ENCODE peak calls at places on chromosomes 7 and 10, in seven cellular contexts. B is upper lobe of left lung, S is SK-N-SH, L is endothelial cell of umbilical vein, V is H1, U is breast epithelium, J is GM23338. H is an unnamed sample. For H3K4me1, the result is how much of the 10 kb centered on the place peaks cover.

GRCh38 chr7:29839302-29839701 is 33.0 kb downstream of the WIPF3 start:
- DNase-seq in B (no peak), L (no peak), J (no peak), V (no peak), U (no peak), S (peak), H (no peak)

GRCh38 chr7:157547611-157548010 is 210.8 kb downstream of the DNAJB6 start:
- DNase-seq in V (no peak), U (no peak), S (no peak), L (no peak), B (no peak), J (no peak), H (no peak)

GRCh38 chr7:46386428-46387399 is 465.6 kb upstream of the IGFBP3 start:
- DNase-seq in V (no peak), S (no peak), L (no peak), J (no peak), U (no peak), B (no peak), H (no peak)

GRCh38 chr10:74000892-74001669 is 3.2 kb downstream of the VCL start:
- DNase-seq in L (no peak), S (no peak), U (no peak), V (no peak), B (no peak), J (no peak), H (no peak)

GRCh38 chr10:80924063-80924952 is 386.6 kb downstream of the SH2D4B start:
- DNase-seq in S (peak), B (peak), V (peak), J (peak), L (peak), U (no peak), H (peak)

GRCh38 chr10:112754001-112754411 is 196.0 kb upstream of the TCF7L2 start:
- DNase-seq in L (peak), V (no peak), B (no peak), J (no peak), S (no peak), U (no peak), H (no peak)

GRCh38 chr10:30974773-30975386 is 56.8 kb downstream of the ZNF438 start:
- DNase-seq in J (no peak), L (no peak), B (no peak), U (no peak), S (no peak), V (no peak), H (no peak)

GRCh38 chr7:102273749-102274712 is 12.6 kb upstream of the SH2B2 start:
- DNase-seq in U (no peak), S (no peak), B (no peak), V (no peak), J (no peak), L (no peak), H (no peak)

GRCh38 chr7:112286294-112287086 is 80.0 kb downstream of the ZNF277 start:
- DNase-seq in V (no peak), B (no peak), J (no peak), L (peak), U (no peak), S (peak), H (no peak)

GRCh38 chr10:49167629-49168540 is 20.3 kb downstream of the TMEM273 start:
- DNase-seq in L (no peak), J (no peak), V (no peak), S (no peak), U (no peak), B (no peak), H (no peak)

GRCh38 chr10:22317771-22318565 is 1.8 kb downstream of the COMMD3 start:
- DNase-seq in J (peak), S (no peak), B (no peak), V (no peak), U (no peak), L (no peak), H (no peak)

GRCh38 chr7:15839415-15840100 is 153.1 kb upstream of the MEOX2 start:
- DNase-seq in U (no peak), V (peak), S (peak), B (no peak), L (peak), J (peak), H (no peak)

GRCh38 chr7:45174966-45175765 is 17.6 kb downstream of the RAMP3 start:
- DNase-seq in S (no peak), B (no peak), U (no peak), L (no peak), J (no peak), V (no peak), H (no peak)

GRCh38 chr10:68043030-68043429 is 32.1 kb downstream of the HERC4 start:
- DNase-seq in B (no peak), J (no peak), U (no peak), L (no peak), S (no peak), V (no peak), H (no peak)

GRCh38 chr7:123871998-123872867 is 27.3 kb downstream of the HYAL4 start:
- DNase-seq in V (peak), L (peak), S (peak), J (peak), B (peak), U (no peak), H (peak)

GRCh38 chr10:8034666-8035640 is 19.5 kb upstream of the GATA3 start:
- DNase-seq in U (no peak), S (peak), V (peak), J (peak), B (no peak), L (no peak), H (no peak)

GRCh38 chr10:130801276-130801675 is 510.2 kb downstream of the TCERG1L start:
- DNase-seq in B (no peak), V (no peak), L (no peak), U (no peak), S (no peak), J (no peak), H (no peak)

GRCh38 chr10:95170790-95171189 is 23.2 kb upstream of the ACSM6 start:
- DNase-seq in J (no peak), S (no peak), B (no peak), L (no peak), U (no peak), V (no peak), H (no peak)

GRCh38 chr10:21526184-21526951 is 886 bp upstream of the SKIDA1 start:
- DNase-seq in B (peak), J (peak), L (peak), S (peak), U (peak), V (peak), H (peak)

GRCh38 chr10:52639652-52640051 is 132.9 kb downstream of the MBL2 start:
- DNase-seq in V (no peak), L (no peak), U (no peak), J (no peak), S (peak), B (no peak), H (no peak)

GRCh38 chr7:150357277-150357676 is 11.3 kb upstream of the REPIN1 start:
- DNase-seq in B (no peak), U (no peak), J (no peak), S (no peak), V (no peak), L (no peak), H (no peak)

GRCh38 chr10:34854147-34854601 is 39.1 kb upstream of the PARD3 start:
- DNase-seq in L (peak), S (no peak), V (no peak), U (no peak), B (no peak), J (no peak), H (peak)

GRCh38 chr10:55628260-55628701 is 732.8 kb downstream of the ZWINT start:
- DNase-seq in B (no peak), V (peak), J (peak), U (no peak), L (no peak), S (peak), H (no peak)

GRCh38 chr7:28078036-28078901 is 102.3 kb downstream of the JAZF1 start:
- DNase-seq in S (peak), U (no peak), B (peak), J (peak), V (no peak), L (peak), H (no peak)

GRCh38 chr7:98211676-98212531 is 665 bp downstream of the BHLHA15 start:
- DNase-seq in J (peak), L (no peak), V (peak), B (peak), U (no peak), S (peak), H (no peak)

GRCh38 chr7:17021205-17021604 is 139.4 kb upstream of the AGR3 start:
- DNase-seq in J (no peak), U (peak), V (no peak), L (no peak), B (no peak), S (no peak), H (peak)

GRCh38 chr7:91776166-91776565 is 104.3 kb downstream of the MTERF1 start:
- DNase-seq in S (no peak), J (no peak), L (no peak), B (no peak), V (no peak), U (no peak), H (no peak)

GRCh38 chr10:5588603-5589002 is 63.8 kb downstream of the CALML3 start:
- DNase-seq in L (no peak), U (no peak), B (no peak), J (no peak), S (no peak), V (no peak), H (no peak)
- H3K4me1 ChIP-seq in L (under half), U (under half), B (under half), J (under half), S (under half), V (under half), H (under half)

DNA sequence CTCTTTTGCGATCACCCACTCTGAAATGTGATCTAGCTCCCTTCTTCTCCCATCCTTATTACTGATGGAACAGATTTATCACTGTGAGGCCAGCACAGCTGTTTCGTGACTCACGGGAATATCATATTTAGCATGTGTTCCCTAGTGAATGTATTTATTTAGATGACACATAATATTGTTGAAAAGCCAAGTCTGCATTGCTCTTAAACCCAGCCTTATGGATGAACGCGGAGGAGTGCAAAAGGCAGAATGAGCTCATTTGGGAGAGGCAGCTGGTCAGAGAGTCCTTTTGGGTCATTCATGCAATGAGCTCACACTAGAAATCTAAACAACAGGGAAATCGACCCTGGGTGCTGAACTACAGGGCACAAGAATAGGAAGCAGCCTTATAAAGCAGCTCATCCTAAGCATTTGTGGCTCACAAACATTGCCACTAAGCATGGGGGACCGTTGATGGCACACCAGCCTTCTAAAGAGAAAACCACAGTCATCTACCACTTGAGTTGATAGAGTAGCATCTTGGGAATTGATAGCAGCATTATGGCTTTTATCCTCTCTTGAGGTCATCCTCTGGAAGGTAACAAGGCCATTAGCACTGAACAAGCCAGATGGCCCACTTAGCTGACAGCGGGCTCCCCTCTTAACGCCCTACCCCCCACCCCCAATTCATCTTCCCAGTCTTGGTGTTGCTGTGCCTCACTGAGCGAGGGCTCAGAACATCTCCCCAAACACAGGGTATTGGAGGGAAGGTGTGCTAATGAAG is 32.9 kb upstream of the SDK1 start:
- DNase-seq in L (no peak), B (no peak), J (no peak), V (no peak), S (no peak), U (no peak), H (no peak)
- TF ChIP-seq POLR2AphosphoS5 in L (no peak), B (no peak), J (no peak), V (no peak), S (no peak), U (no peak), H (no peak)

DNA sequence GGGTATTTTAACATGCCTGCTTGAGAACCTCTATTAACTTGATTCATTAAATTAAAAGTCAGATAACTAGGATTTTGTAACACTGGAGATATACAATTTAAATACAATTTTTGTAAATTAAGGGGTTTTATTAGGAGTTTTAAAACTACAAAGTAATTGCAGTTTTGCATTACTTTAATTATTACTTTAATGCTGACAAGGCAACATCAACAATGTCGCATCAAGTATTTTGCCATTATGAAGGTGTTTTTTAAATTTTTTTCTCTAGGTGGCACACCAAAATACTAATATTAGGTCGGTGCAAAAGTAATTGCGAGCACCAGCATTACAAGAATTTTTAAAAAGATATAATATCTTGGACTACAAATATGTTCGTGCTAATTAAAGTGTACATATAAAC is 513.4 kb downstream of the ANKRD7 start:
- DNase-seq in V (no peak), U (no peak), B (no peak), S (no peak), J (no peak), L (no peak), H (no peak)
- H3K4me1 ChIP-seq in V (under half), U (under half), B (under half), S (under half), J (under half), L (under half), H (under half)

GRCh38 chr7:42198974-42199668 is 37.9 kb downstream of the GLI3 start:
- DNase-seq in U (no peak), J (no peak), V (no peak), B (no peak), S (no peak), L (no peak), H (no peak)
- TF ChIP-seq POLR2AphosphoS5 in U (no peak), J (no peak), V (no peak), B (no peak), S (no peak), L (no peak), H (no peak)

GRCh38 chr7:74027124-74027682 is 770 bp upstream of the ELN start:
- DNase-seq in B (no peak), V (no peak), S (peak), J (no peak), L (no peak), U (no peak), H (no peak)
- H3K4me1 ChIP-seq in B (half or more), V (under half), S (under half), J (under half), L (under half), U (under half), H (under half)

GRCh38 chr7:130923930-130924329 is 189.9 kb upstream of the KLF14 start:
- DNase-seq in L (no peak), V (peak), J (no peak), B (no peak), S (no peak), U (no peak), H (no peak)
- TF ChIP-seq POLR2AphosphoS5 in L (no peak), V (no peak), J (no peak), B (no peak), S (no peak), U (no peak), H (no peak)

GRCh38 chr10:33277135-33277536 is 57.3 kb downstream of the NRP1 start:
- DNase-seq in V (no peak), B (peak), U (no peak), J (no peak), S (peak), L (peak), H (no peak)
- H3K4me1 ChIP-seq in V (under half), B (under half), U (under half), J (under half), S (half or more), L (half or more), H (under half)

GRCh38 chr10:127888526-127889312 is 4.0 kb downstream of the CLRN3 start:
- DNase-seq in B (no peak), S (no peak), U (no peak), J (no peak), L (no peak), V (peak), H (no peak)
- TF ChIP-seq POLR2AphosphoS5 in B (no peak), S (no peak), U (no peak), J (no peak), L (no peak), V (no peak), H (no peak)

GRCh38 chr7:128029405-128029995 is 1.7 kb downstream of the LRRC4 start:
- DNase-seq in L (no peak), U (no peak), B (no peak), J (no peak), S (no peak), V (no peak), H (no peak)

GRCh38 chr7:128025380-128025779 is 5.9 kb downstream of the LRRC4 start:
- DNase-seq in B (no peak), V (no peak), L (no peak), J (no peak), S (no peak), U (no peak), H (no peak)

GRCh38 chr7:128027485-128027980 is 3.7 kb downstream of the LRRC4 start:
- DNase-seq in J (no peak), S (no peak), U (no peak), L (no peak), B (no peak), V (no peak), H (no peak)

GRCh38 chr7:128024154-128024553 is 7.1 kb downstream of the LRRC4 start:
- DNase-seq in U (no peak), V (no peak), S (peak), L (no peak), J (no peak), B (no peak), H (no peak)

DNA sequence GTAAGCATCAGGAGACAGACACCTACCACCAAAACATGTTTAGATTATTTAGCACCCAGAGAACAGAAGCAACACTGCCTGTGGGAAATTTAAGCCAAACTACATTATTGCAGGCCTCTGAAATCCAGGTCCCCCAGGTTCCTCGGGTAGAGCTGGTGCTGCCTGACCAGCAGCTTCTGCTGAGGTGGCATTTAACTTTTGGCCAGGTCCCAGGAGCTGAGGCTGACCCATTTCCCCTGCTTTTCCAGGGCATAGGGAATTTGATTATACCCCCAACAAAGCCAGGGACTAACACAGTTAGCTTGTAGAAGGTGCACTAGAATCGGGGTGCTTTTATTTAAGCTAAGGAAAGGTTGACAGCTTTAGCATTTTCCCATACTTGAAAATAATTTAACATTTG is 4.7 kb downstream of the LRRC4 start:
- DNase-seq in B (no peak), S (peak), L (no peak), J (no peak), V (no peak), U (no peak), H (no peak)
- H3K4me1 ChIP-seq in B (under half), S (under half), L (under half), J (under half), V (under half), U (under half), H (under half)

GRCh38 chr10:103241262-103242011 is 4.2 kb upstream of the RPEL1 start:
- DNase-seq in J (peak), S (no peak), B (peak), U (peak), L (peak), V (no peak), H (peak)
- TF ChIP-seq POLR2AphosphoS5 in J (no peak), S (no peak), B (peak), U (peak), L (no peak), V (no peak), H (peak)

H was measured in prostate gland.